ENCODE peak calls at places on chromosome 7, in eight cellular contexts. Y is left ventricle myocardium inferior, B is tibial nerve, U is cardiac muscle cell, L is uterus, H is heart right ventricle, S is left lung, Z is lower lobe of right lung. T is an unnamed sample.
A peak's percentile ranks its signal among the peaks of the same experiment; 100 is the strongest.

GRCh38 chr7:20267482-20267881 is 50.3 kb upstream of the MACC1 start:
- DNase-seq in U (no peak), Y (no peak), H (no peak), B (no peak), Z (no peak), S (no peak), L (no peak), T (no peak)

GRCh38 chr7:38169862-38170261 is 8.2 kb upstream of the STARD3NL start:
- DNase-seq in U (peak; percentile 45), Y (no peak), H (no peak), Z (no peak), L (no peak), S (peak; percentile 72), B (peak; percentile 38), T (no peak)

GRCh38 chr7:132333301-132333700 is 243.0 kb downstream of the PLXNA4 start:
- DNase-seq in B (no peak), Z (no peak), Y (peak; percentile 27), L (no peak), S (no peak), U (no peak), H (no peak), T (no peak)

GRCh38 chr7:144110272-144110671 is 889 bp downstream of the OR2A2 start:
- DNase-seq in S (no peak), U (no peak), Z (no peak), L (no peak), H (no peak), Y (no peak), B (no peak), T (no peak)

GRCh38 chr7:38321515-38321944 is 48.1 kb upstream of the TARP start:
- DNase-seq in Y (no peak), Z (peak; percentile 75), B (no peak), S (no peak), L (no peak), H (no peak), U (peak; percentile 50), T (no peak)

GRCh38 chr7:22443370-22444180 is 56.4 kb downstream of the STEAP1B start:
- DNase-seq in Z (no peak), U (no peak), Y (no peak), B (no peak), H (no peak), S (no peak), L (no peak), T (no peak)

GRCh38 chr7:75739796-75740672 is 1.3 kb upstream of the HIP1 start:
- DNase-seq in H (no peak), L (no peak), Z (no peak), U (peak; percentile 82), S (no peak), Y (no peak), B (no peak), T (no peak)

GRCh38 chr7:2011266-2012043 is 221.3 kb downstream of the MAD1L1 start:
- DNase-seq in H (no peak), U (no peak), Y (peak; percentile 11), B (no peak), L (no peak), Z (peak; percentile 46), S (peak; percentile 28), T (no peak)

GRCh38 chr7:127920787-127921438 is 110.3 kb downstream of the LRRC4 start:
- DNase-seq in H (no peak), B (no peak), Z (no peak), Y (no peak), U (peak; percentile 69), S (no peak), L (no peak), T (no peak)

DNA sequence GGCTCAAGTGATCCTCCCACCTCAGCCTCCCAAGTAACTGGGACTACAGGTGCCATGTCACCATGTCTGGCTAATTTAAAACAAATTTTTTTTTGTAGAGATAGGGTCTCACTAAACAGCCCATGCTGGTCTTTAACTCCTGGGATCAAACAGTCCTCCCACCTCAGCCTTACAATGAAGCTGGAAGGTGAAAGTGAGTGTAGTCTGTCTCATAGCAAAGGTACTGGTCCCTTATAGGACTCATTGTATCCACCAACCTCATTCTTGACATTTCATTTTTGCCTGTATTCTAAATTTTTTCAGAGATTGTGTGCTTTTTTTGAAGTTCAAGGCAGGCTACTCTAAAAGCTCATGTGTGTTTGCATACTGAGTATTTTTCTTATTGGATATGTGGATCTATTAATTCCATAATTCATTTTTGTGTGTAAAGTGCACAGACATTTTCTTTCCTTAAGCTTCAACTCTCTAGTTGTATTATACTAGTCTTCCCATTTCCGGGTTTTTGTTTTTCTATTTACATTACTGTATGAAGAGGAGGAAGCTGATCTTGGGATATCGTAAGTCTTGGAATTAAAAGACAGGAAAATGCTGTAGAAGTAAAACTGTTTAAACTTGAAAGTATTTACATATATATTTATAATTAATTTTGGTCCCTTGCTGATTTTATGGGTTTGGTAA is 13.3 kb downstream of the KMT2E start:
- DNase-seq in L (no peak), Y (no peak), B (no peak), U (no peak), H (no peak), S (no peak), Z (no peak), T (no peak)
- H3K4me1 ChIP-seq in L (peaks cover 21% of the 10 kb centered on the region), Y (peaks cover 94% of the 10 kb centered on the region), B (no peaks in the 10 kb centered on the region), U (peaks cover 26% of the 10 kb centered on the region), H (peaks cover 91% of the 10 kb centered on the region), S (peaks cover 87% of the 10 kb centered on the region), Z (peaks cover 78% of the 10 kb centered on the region), T (peaks cover 79% of the 10 kb centered on the region)

GRCh38 chr7:29935111-29935510 is 54.5 kb downstream of the SCRN1 start:
- DNase-seq in B (no peak), H (no peak), L (no peak), U (no peak), Y (no peak), S (no peak), Z (no peak), T (no peak)
- H3K27ac ChIP-seq in B (peak overlapping the region; percentile 15), H (no peak overlapping the region), L (no peak overlapping the region), U (no peak overlapping the region), Y (no peak overlapping the region), S (no peak overlapping the region), Z (no peak overlapping the region), T (no peak overlapping the region)

GRCh38 chr7:63104666-63105065 is 894.0 kb upstream of the ZNF722 start:
- DNase-seq in U (no peak), L (no peak), B (no peak), Z (no peak), Y (no peak), S (no peak), H (no peak), T (no peak)
- H3K9me3 ChIP-seq in U (peaks cover 3% of the 10 kb centered on the region), L (no peaks in the 10 kb centered on the region), B (no peaks in the 10 kb centered on the region), Z (no peaks in the 10 kb centered on the region), Y (peaks cover 60% of the 10 kb centered on the region), S (peaks cover 85% of the 10 kb centered on the region), H (no peaks in the 10 kb centered on the region), T (no peaks in the 10 kb centered on the region)

GRCh38 chr7:100157069-100157333 is 1.5 kb downstream of the TRAPPC14 start:
- DNase-seq in S (no peak), B (no peak), Z (no peak), U (no peak), H (no peak), Y (no peak), L (no peak), T (no peak)

GRCh38 chr7:100155553-100156317 is 2.8 kb downstream of the TRAPPC14 start:
- DNase-seq in Y (no peak), B (no peak), U (no peak), S (no peak), H (no peak), L (no peak), Z (no peak), T (no peak)

GRCh38 chr7:100154651-100155491 is 3.7 kb downstream of the TRAPPC14 start:
- DNase-seq in U (no peak), L (no peak), Y (no peak), S (no peak), H (no peak), Z (no peak), B (no peak), T (no peak)

GRCh38 chr7:100157334-100158228 is 942 bp downstream of the TRAPPC14 start:
- DNase-seq in Z (peak; percentile 67), Y (no peak), U (peak; percentile 61), B (peak; percentile 21), L (peak; percentile 70), S (no peak), H (no peak), T (no peak)

GRCh38 chr7:100156331-100157068 is 2.0 kb downstream of the TRAPPC14 start:
- DNase-seq in Y (no peak), H (no peak), S (no peak), B (no peak), Z (no peak), U (no peak), L (no peak), T (peak; percentile 63)
- H3K4me1 ChIP-seq in Y (peaks cover 26% of the 10 kb centered on the region), H (peaks cover 68% of the 10 kb centered on the region), S (peaks cover 71% of the 10 kb centered on the region), B (no peaks in the 10 kb centered on the region), Z (peaks cover 55% of the 10 kb centered on the region), U (peaks cover 6% of the 10 kb centered on the region), L (no peaks in the 10 kb centered on the region), T (peaks cover 44% of the 10 kb centered on the region)

DNA sequence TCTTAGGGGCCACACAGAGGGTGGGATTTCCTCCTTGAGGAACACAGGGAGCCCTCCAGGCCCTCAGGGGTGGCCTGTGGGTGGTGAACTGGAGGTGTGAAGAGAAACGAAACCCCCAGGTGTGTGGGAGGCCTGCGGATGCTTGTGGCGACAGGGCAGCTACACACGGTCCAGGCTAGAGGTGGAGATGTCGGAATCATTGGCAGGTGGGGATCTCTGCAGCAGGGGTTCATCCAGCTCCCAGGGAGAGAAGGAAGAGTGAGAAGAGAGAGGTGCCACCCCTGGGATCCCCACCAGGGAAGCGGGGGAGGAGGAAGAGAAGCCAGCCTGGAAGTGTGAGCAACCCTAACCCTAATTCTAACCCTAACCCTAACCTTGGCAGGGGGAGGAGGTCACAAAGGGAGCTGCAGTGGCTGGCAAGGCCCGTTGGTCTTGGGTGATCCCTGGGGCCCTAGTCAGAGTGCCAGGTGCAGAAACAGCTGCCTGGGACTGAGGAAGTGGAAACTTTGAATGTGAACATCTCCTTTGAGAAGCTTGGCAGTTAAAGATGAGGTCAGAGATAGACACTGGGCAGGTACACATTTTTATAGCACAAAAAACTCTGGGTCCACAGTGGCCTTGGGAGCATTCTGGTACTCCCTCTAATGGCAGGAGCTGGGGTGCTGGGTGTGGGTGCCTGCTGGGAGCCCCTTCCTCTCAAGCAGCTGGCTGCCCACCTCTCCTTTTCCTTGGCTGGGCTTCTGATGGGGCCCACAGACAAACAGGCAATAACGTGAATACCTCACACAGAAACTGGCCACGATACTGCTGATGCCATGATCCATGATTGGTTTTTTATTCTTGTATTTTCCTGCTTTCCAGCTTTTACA is 6.8 kb upstream of the AEBP1 start:
- DNase-seq in B (no peak), U (no peak), H (no peak), L (peak; percentile 12), Y (no peak), Z (no peak), S (no peak), T (no peak)
- H3K27ac ChIP-seq in B (no peak overlapping the region), U (no peak overlapping the region), H (no peak overlapping the region), L (no peak overlapping the region), Y (no peak overlapping the region), Z (no peak overlapping the region), S (no peak overlapping the region), T (no peak overlapping the region)

DNA sequence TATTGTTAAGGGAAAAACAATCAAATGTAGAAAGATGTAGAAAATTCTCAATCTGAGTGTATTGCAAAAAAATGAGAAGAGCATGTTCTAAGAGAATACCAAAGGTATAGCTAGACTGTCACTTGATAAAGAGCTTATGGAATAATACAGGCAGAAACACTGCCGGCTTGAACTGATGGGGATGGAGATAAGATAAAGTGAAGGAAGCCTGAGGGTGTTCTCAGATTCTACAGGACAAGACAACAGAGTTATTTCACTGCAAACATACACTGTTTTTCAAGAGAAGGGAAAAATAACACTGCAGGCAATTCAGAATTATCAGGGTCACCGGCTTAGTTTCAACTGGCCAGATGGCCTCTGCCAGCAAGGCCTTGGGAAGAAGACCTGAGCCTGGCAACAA is 80.0 kb downstream of the ZNF716 start:
- DNase-seq in U (no peak), S (no peak), L (no peak), H (no peak), Z (no peak), B (no peak), Y (no peak), T (no peak)
- H3K9me3 ChIP-seq in U (no peaks in the 10 kb centered on the region), S (peaks cover 44% of the 10 kb centered on the region), L (no peaks in the 10 kb centered on the region), H (no peaks in the 10 kb centered on the region), Z (peaks cover 5% of the 10 kb centered on the region), B (no peaks in the 10 kb centered on the region), Y (peaks cover 26% of the 10 kb centered on the region), T (no peaks in the 10 kb centered on the region)

T was measured in CD8-positive, alpha-beta memory T cell.